ENCODE peak calls at places on chromosome 1, in five cellular contexts. M, Y, T, S and X are unnamed samples. For H3K4me1, the result is how much of the 10 kb centered on the place peaks cover.

GRCh38 chr1:51519857-51520699 is 1.0 kb upstream of the EPS15 start:
- DNase-seq in S (no peak), Y (no peak), M (no peak), T (no peak), X (no peak)

GRCh38 chr1:226428348-226429050 is 20.6 kb upstream of the PARP1 start:
- DNase-seq in S (no peak), T (no peak), M (no peak), Y (no peak), X (no peak)

GRCh38 chr1:172746091-172746949 is 87.4 kb downstream of the FASLG start:
- DNase-seq in S (no peak), Y (no peak), T (peak), M (no peak), X (no peak)

GRCh38 chr1:3893190-3893589 is 6.9 kb downstream of the C1orf174 start:
- DNase-seq in S (no peak), Y (no peak), T (no peak), M (no peak), X (no peak)

GRCh38 chr1:205852969-205853368 is 3.0 kb upstream of the PM20D1 start:
- DNase-seq in T (no peak), Y (no peak), S (no peak), M (no peak), X (no peak)

GRCh38 chr1:58035523-58035922 is 511.0 kb downstream of the OMA1 start:
- DNase-seq in S (no peak), M (no peak), T (no peak), Y (peak), X (no peak)

GRCh38 chr1:224432141-224432540 is 2.5 kb downstream of the WDR26 start:
- DNase-seq in M (no peak), T (no peak), Y (no peak), S (no peak), X (no peak)

GRCh38 chr1:43540653-43541071 is 10.0 kb downstream of the PTPRF start:
- DNase-seq in Y (no peak), S (no peak), M (no peak), T (no peak), X (no peak)

GRCh38 chr1:87757700-87758099 is 429.0 kb downstream of the LMO4 start:
- DNase-seq in Y (no peak), M (no peak), S (no peak), T (no peak), X (no peak)

GRCh38 chr1:87765686-87766085 is 437.0 kb downstream of the LMO4 start:
- DNase-seq in Y (no peak), S (no peak), M (no peak), T (no peak), X (no peak)

GRCh38 chr1:87763498-87763897 is 434.8 kb downstream of the LMO4 start:
- DNase-seq in T (no peak), S (no peak), M (no peak), Y (no peak), X (no peak)

GRCh38 chr1:87759420-87759819 is 430.7 kb downstream of the LMO4 start:
- DNase-seq in T (no peak), M (no peak), Y (no peak), S (no peak), X (no peak)

GRCh38 chr1:87760100-87760499 is 431.4 kb downstream of the LMO4 start:
- DNase-seq in M (no peak), Y (no peak), T (no peak), S (no peak), X (no peak)
- TF ChIP-seq CTCF in M (no peak), Y (no peak), T (no peak), S (no peak), X (no peak)

GRCh38 chr1:101178688-101179491 is 57.9 kb upstream of the S1PR1 start:
- DNase-seq in S (no peak), M (no peak), Y (no peak), T (no peak), X (no peak)
- TF ChIP-seq POLR2AphosphoS5 in S (no peak), M (no peak), Y (no peak), T (no peak), X (no peak)

GRCh38 chr1:1941211-1941841 is 22.2 kb upstream of the TMEM52 start:
- DNase-seq in Y (no peak), S (no peak), M (no peak), T (no peak), X (no peak)
- H3K4me1 ChIP-seq in Y (under half), S (under half), M (under half), T (under half), X (under half)

DNA sequence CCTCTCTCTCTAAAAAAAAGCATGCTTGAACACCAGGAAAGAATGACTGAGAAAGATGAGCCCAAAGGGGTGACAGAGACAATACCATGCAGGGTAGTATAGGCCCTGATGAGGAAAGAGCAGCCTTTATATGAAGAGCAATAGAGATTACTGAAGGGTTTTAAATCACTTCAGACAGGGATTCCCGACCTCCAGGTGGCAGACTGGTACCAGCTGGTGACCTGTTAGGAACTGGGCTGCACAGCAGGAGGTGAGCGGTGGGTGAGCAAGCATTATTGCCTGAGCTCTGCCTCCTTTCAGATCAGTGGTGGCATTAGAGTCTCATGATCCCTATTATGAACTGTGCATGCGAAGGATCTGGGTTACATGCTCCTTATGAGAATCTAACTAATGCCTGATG is 30.8 kb upstream of the GTF2B start:
- DNase-seq in Y (peak), T (no peak), S (no peak), M (no peak), X (no peak)
- TF ChIP-seq CTCF in Y (peak), T (no peak), S (peak), M (no peak), X (no peak)

GRCh38 chr1:202501281-202501680 is 152.8 kb downstream of the PPP1R12B start:
- DNase-seq in Y (peak), T (peak), M (no peak), S (no peak), X (no peak)

DNA sequence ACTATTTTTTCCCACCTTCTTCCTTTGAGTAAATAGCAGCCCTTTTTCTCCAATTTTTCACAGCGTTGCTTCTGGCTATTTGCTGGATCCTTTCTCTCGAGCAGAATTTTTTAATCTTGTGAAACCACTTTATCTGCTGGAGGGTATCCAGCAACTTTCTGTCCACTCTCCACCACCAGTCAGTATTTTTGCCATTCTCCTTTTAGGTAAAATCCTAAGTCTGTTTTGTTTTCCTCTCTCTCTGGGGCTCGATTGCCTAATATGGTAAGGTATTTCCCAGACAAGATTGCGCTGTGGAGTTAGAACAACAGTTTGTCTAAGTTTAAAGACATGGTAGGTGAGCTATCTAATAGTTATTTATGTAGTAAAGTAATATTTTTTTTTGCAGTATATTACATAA is 156.9 kb downstream of the PPP1R12B start:
- DNase-seq in T (no peak), S (no peak), M (no peak), Y (peak), X (no peak)
- TF ChIP-seq POLR2AphosphoS5 in T (peak), S (no peak), M (peak), Y (no peak), X (peak)